ENCODE peak calls at places on chromosomes 1 and 21, in four cellular contexts. K is fibroblast of villous mesenchyme, G is GM23338, H is HFFc6. T is an unnamed sample.

GRCh38 chr1:157770442-157771043 is 6.4 kb downstream of the FCRL2 start:
- DNase-seq in K (no peak), G (peak; percentile 80), H (no peak), T (no peak)

GRCh38 chr1:244302889-244303609 is 148.7 kb downstream of the ADSS2 start:
- DNase-seq in K (peak; percentile 39), G (no peak), H (peak; percentile 30), T (no peak)

GRCh38 chr1:67332653-67333529 is 25.2 kb downstream of the IL12RB2 start:
- DNase-seq in K (no peak), G (no peak), H (no peak), T (no peak)

GRCh38 chr1:44500181-44501021 is 95.3 kb downstream of the RNF220 start:
- DNase-seq in K (peak; percentile 41), G (peak; percentile 91), H (no peak), T (no peak)

GRCh38 chr1:28955930-28956552 is 41.7 kb downstream of the EPB41 start:
- DNase-seq in K (no peak), G (no peak), H (no peak), T (no peak)

GRCh38 chr21:28714795-28715464 is 277.7 kb downstream of the LTN1 start:
- DNase-seq in K (peak; percentile 74), G (no peak), H (peak; percentile 82), T (peak; percentile 42)

GRCh38 chr1:43382027-43382771 is 7.4 kb downstream of the MED8 start:
- DNase-seq in K (no peak), G (no peak), H (no peak), T (no peak)

GRCh38 chr1:171122903-171123302 is 32.2 kb downstream of the FMO3 start:
- DNase-seq in K (peak; percentile 30), G (no peak), H (no peak), T (no peak)

GRCh38 chr1:27137022-27137542 is 17.8 kb downstream of the SLC9A1 start:
- DNase-seq in K (no peak), G (peak; percentile 55), H (no peak), T (no peak)

GRCh38 chr1:184060316-184060715 is 8.8 kb downstream of the TSEN15 start:
- DNase-seq in K (peak; percentile 74), G (no peak), H (no peak), T (no peak)

DNA sequence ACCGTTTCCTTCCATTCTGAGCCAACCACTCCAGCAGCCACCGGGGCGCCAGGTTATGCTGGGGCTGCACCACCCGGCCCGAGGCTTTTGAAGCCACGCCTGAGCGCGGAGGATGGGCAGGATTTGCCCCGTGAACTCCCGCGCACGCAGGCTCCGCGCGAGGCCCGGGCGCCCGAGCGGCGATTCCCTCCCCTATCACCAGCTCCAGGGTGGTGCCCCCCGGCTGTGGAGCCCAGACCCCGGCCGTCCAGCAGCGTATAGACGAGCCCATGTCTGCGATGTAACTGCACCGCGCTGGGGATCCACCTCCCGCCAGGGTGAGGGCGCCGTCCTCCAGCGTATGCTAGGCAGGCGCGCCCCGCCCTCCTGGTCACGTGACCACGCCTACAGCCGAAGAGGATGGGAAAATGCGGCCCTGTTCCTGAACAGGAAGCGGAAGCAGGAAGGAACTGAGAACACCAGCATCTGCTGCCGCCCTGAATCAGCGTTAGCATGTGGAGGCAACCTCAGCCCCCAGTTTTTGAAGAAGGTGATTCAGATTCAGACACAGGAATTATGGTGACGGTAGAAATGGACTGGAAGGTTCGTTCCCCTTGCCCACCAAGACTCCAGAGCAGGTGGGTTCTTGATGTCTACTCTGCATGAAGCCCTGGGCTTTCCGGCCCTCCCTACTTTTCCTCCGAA is 46.0 kb downstream of the VPS26C start:
- DNase-seq in K (peak; percentile 91), G (peak; percentile 95), H (peak; percentile 79), T (peak; percentile 70)
- TF ChIP-seq CTCF in K (peak; percentile 1), G (no peak), H (no peak), T (peak; percentile 33)

GRCh38 chr1:195721210-195721971 is 886.8 kb downstream of the KCNT2 start:
- DNase-seq in K (no peak), G (no peak), H (no peak), T (no peak)

GRCh38 chr1:195714248-195714647 is 894.0 kb downstream of the KCNT2 start:
- DNase-seq in K (peak; percentile 10), G (no peak), H (peak; percentile 68), T (no peak)

GRCh38 chr1:195715652-195716051 is 892.6 kb downstream of the KCNT2 start:
- DNase-seq in K (no peak), G (no peak), H (no peak), T (no peak)

GRCh38 chr1:195717651-195718050 is 890.6 kb downstream of the KCNT2 start:
- DNase-seq in K (no peak), G (peak; percentile 51), H (peak; percentile 39), T (no peak)
- TF ChIP-seq CTCF in K (no peak), G (peak; percentile 64), H (peak; percentile 86), T (peak; percentile 20)

DNA sequence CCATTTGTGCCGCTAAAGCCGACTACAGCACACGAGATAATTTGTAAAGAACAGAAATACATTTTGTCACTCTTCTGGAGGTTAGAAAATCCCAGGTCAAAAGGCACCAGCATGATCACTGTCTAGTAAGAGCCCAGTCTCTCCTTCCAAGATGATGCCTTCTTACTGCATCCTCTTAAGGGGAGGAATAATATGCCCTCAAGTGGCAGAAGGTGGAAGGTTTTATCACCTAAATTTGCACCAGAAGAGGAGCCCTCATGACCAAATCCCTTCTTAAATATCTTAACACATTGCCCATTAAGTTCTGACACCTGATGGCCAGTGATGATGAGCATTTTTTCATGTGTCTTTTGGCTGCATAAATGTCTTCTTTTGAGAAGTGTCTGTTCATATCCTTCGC is 326.7 kb upstream of the RGS18 start:
- DNase-seq in K (no peak), G (peak; percentile 59), H (no peak), T (no peak)
- TF ChIP-seq CTCF in K (no peak), G (peak; percentile 55), H (no peak), T (no peak)

GRCh38 chr1:182404764-182405163 is 4.3 kb upstream of the TEDDM1 start:
- DNase-seq in K (no peak), G (peak; percentile 56), H (no peak), T (no peak)
- TF ChIP-seq CTCF in K (peak; percentile 6), G (peak; percentile 36), H (peak; percentile 29), T (no peak)

GRCh38 chr21:23890652-23891051 is 1716.6 kb downstream of the MRPL39 start:
- DNase-seq in K (no peak), G (no peak), H (no peak), T (no peak)

GRCh38 chr21:23886828-23887708 is 1720.2 kb downstream of the MRPL39 start:
- DNase-seq in K (no peak), G (no peak), H (no peak), T (no peak)

DNA sequence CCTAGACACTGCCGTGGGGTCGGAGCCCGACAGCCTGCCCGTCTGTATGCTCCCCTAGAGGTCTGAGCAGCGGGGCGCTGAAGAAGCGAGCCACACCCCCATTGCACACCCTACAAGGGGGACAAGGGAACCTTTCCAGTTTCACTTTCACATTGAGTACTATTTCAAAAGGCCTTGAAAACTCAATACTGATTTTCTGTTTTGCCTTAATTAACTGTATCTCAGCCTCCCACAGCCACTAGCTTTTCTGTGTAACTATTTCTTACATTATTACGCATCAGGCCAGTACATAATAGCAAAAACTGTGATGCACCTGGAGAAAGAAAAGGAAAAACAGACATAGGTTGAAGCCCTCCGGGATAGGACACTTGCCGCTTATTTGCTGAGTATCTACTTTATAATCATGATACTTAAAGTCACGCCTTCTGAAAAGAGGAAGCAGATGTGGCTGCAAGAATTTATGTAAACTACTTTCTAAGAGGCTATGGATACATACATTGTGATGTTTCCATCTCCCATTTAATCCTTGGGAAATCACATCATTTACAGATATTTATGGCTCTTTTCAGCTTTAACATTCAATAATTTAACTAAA is 1719.5 kb downstream of the MRPL39 start:
- DNase-seq in K (no peak), G (no peak), H (no peak), T (no peak)
- TF ChIP-seq CTCF in K (no peak), G (no peak), H (no peak), T (no peak)

GRCh38 chr1:107228704-107229103 is 87.9 kb downstream of the NTNG1 start:
- DNase-seq in K (no peak), G (no peak), H (peak; percentile 8), T (no peak)

GRCh38 chr1:107230121-107230520 is 89.3 kb downstream of the NTNG1 start:
- DNase-seq in K (no peak), G (no peak), H (no peak), T (no peak)

GRCh38 chr1:107231291-107231690 is 90.5 kb downstream of the NTNG1 start:
- DNase-seq in K (no peak), G (no peak), H (no peak), T (no peak)

GRCh38 chr1:107229711-107230110 is 88.9 kb downstream of the NTNG1 start:
- DNase-seq in K (no peak), G (no peak), H (no peak), T (no peak)

DNA sequence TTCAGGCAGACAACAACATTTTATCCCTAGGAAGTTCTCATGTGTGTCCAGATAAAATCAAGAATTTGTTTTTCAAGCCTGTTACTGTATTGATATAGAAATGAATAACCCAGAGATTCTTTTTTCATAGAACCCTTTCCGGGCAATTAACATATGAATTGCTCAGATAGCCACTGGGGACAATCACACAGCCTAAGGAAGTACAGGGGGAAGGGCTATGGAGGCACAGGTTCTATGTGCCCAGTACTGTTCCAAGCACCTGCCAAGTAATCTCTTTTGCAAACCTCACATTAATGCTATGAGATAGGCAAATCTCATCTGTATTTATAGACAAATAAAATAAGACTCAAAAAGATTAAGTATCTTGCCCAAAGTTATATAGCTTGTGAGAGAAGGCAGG is 84.9 kb downstream of the NTNG1 start:
- DNase-seq in K (no peak), G (no peak), H (no peak), T (no peak)
- TF ChIP-seq CTCF in K (no peak), G (no peak), H (no peak), T (no peak)

GRCh38 chr1:156417700-156418015 is 48.6 kb downstream of the RHBG start:
- DNase-seq in K (no peak), G (no peak), H (no peak), T (no peak)

GRCh38 chr1:156421939-156422601 is 53.1 kb downstream of the RHBG start:
- DNase-seq in K (no peak), G (peak; percentile 82), H (no peak), T (no peak)

GRCh38 chr1:156420209-156421061 is 51.4 kb downstream of the RHBG start:
- DNase-seq in K (no peak), G (peak; percentile 70), H (no peak), T (no peak)

GRCh38 chr1:156421062-156421938 is 52.3 kb downstream of the RHBG start:
- DNase-seq in K (peak; percentile 72), G (peak; percentile 98), H (peak; percentile 33), T (no peak)

DNA sequence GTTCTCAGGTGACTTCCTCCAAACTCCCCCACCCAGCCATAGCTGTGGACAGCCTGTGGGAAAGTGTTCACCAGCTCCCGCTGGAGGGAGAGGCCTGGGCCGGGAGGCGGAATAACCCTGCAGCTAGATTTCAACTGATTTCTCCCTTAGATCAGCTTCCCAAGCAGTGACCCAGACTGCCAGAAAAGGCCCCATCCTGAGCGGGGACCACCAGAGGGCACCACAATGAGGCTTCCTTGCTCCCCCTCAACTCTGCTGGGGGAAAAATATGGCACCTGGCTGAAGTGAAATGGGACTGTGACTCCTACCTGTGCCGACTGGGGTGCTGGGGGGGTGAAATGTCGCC is 50.8 kb downstream of the RHBG start:
- DNase-seq in K (no peak), G (peak; percentile 77), H (no peak), T (no peak)
- TF ChIP-seq CTCF in K (no peak), G (peak; percentile 68), H (peak; percentile 29), T (no peak)

GRCh38 chr1:214861615-214862014 is 220.9 kb upstream of the KCNK2 start:
- DNase-seq in K (no peak), G (no peak), H (peak; percentile 41), T (no peak)
- TF ChIP-seq CTCF in K (no peak), G (no peak), H (no peak), T (no peak)

T was measured in AG09319.